ENCODE peak calls at places on chromosomes 5 and 9, in eight cellular contexts. H is colonic mucosa, J is body of pancreas, G is adrenal gland, Q is hepatocyte, M is A549, X is prostate gland, W is iPS DF 6.9. B is an unnamed sample.
A peak's percentile ranks its signal among the peaks of the same experiment; 100 is the strongest.

GRCh38 chr5:104793031-104793430 is 1230.4 kb upstream of the NUDT12 start:
- DNase-seq in H (no peak), X (no peak), W (no peak), G (no peak), J (no peak), M (no peak), Q (no peak), B (no peak)

GRCh38 chr9:114382951-114383865 is 4.6 kb downstream of the AKNA start:
- DNase-seq in H (no peak), G (no peak), M (no peak), X (no peak), Q (no peak), J (no peak), W (no peak), B (no peak)

GRCh38 chr5:142115937-142116614 is 7.5 kb downstream of the NDFIP1 start:
- DNase-seq in W (no peak), G (no peak), Q (no peak), H (no peak), M (no peak), J (no peak), X (no peak), B (no peak)

GRCh38 chr9:21817176-21817575 is 14.7 kb downstream of the MTAP start:
- DNase-seq in H (no peak), G (peak; percentile 30), W (no peak), J (peak; percentile 31), X (no peak), M (no peak), Q (no peak), B (no peak)

GRCh38 chr9:114339130-114339908 is 9.7 kb downstream of the ORM2 start:
- DNase-seq in G (peak; percentile 76), M (peak; percentile 44), W (no peak), J (peak; percentile 44), Q (peak; percentile 60), X (no peak), H (peak; percentile 44), B (no peak)

GRCh38 chr9:137423810-137424291 is 658 bp downstream of the NOXA1 start:
- DNase-seq in W (no peak), H (peak; percentile 62), J (peak; percentile 64), Q (peak; percentile 80), G (peak; percentile 69), M (no peak), X (no peak), B (no peak)

GRCh38 chr9:126502417-126503332 is 111.1 kb upstream of the LMX1B start:
- DNase-seq in J (no peak), M (no peak), G (no peak), H (no peak), Q (no peak), X (no peak), W (no peak), B (no peak)

GRCh38 chr9:21558627-21559401 is 76.7 kb upstream of the IFNE start:
- DNase-seq in M (peak; percentile 79), W (no peak), H (no peak), X (no peak), Q (no peak), J (no peak), G (no peak), B (no peak)

GRCh38 chr9:73219985-73220626 is 68.4 kb downstream of the ANXA1 start:
- DNase-seq in H (no peak), M (peak; percentile 36), X (no peak), G (no peak), W (no peak), Q (peak; percentile 13), J (peak; percentile 49), B (no peak)

GRCh38 chr9:14079440-14079839 is 234.5 kb downstream of the NFIB start:
- DNase-seq in X (no peak), M (no peak), H (no peak), J (no peak), W (no peak), Q (no peak), G (no peak), B (no peak)

GRCh38 chr9:79581794-79582193 is 10.0 kb downstream of the TLE4 start:
- DNase-seq in X (no peak), W (no peak), Q (peak; percentile 68), J (no peak), M (peak; percentile 11), H (no peak), G (no peak), B (peak; percentile 76)

DNA sequence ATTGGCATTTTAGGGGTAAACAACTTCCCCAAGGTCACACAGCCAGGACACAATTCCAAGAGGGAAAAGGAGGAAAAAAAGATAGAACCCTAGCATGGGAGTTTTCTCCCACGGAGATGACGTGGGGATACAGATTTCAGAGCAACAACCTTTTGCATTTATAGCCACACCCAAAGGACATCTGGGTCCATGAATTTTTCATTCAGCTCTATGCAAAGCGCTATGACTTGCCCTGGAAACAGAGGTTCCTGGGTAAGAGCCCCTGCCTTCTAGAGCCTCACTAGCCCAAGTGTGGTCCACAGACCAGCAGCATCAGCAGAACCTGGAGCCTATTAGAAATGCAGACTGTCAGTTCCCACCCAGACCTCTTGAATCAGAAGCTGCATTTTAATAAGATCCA is 17.5 kb upstream of the ADAM19 start:
- DNase-seq in Q (no peak), X (no peak), M (no peak), G (no peak), H (no peak), W (no peak), J (no peak), B (no peak)
- H3K4me3 ChIP-seq in Q (no peak overlapping the region), X (no peak overlapping the region), M (no peak overlapping the region), G (no peak overlapping the region), H (no peak overlapping the region), W (no peak overlapping the region), J (no peak overlapping the region), B (no peak overlapping the region)

GRCh38 chr5:4020386-4020785 is 424.8 kb downstream of the IRX1 start:
- DNase-seq in W (no peak), G (no peak), Q (no peak), M (no peak), H (no peak), J (no peak), X (no peak), B (no peak)

GRCh38 chr5:4023701-4024100 is 428.1 kb downstream of the IRX1 start:
- DNase-seq in W (no peak), G (no peak), M (no peak), J (no peak), Q (no peak), H (no peak), X (no peak), B (no peak)

GRCh38 chr5:4022991-4023390 is 427.4 kb downstream of the IRX1 start:
- DNase-seq in Q (no peak), H (no peak), G (no peak), J (peak; percentile 5), M (no peak), X (no peak), W (no peak), B (no peak)

GRCh38 chr5:4019841-4020240 is 424.2 kb downstream of the IRX1 start:
- DNase-seq in M (no peak), W (no peak), X (no peak), G (no peak), Q (no peak), J (no peak), H (no peak), B (no peak)

DNA sequence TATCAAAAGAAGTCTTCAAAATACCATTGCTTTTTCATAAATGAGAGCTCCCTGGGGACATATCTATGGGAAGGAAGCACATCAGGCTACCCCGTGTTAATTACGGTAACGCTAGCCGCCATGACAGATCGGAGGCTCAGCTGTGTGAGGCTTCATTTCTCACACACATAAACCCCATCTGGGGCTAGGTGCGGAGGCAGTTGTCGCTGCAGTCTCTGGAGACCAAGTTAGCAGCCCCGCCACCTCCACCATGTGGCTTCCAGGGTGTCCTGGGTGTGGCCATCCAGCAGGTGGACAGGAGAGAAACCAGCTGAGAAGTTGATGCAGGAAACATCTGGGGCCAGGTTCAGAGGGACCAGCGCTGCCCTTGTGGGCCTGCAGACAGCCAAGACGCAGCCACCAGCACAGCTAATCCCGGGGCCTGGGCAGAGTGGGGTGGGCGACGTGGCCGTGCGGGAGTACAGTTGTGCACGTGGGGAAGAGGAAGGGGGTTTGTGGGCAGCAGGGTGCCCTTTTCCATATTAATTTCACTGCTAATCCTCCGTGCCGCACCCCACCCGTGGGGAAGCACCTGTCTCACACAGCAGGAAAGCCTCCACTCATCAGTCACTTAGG is 426.5 kb downstream of the IRX1 start:
- DNase-seq in W (no peak), G (no peak), Q (no peak), J (no peak), H (no peak), X (no peak), M (no peak), B (no peak)
- H3K27ac ChIP-seq in W (no peak overlapping the region), G (no peak overlapping the region), Q (no peak overlapping the region), J (no peak overlapping the region), H (no peak overlapping the region), X (no peak overlapping the region), M (no peak overlapping the region), B (no peak overlapping the region)

DNA sequence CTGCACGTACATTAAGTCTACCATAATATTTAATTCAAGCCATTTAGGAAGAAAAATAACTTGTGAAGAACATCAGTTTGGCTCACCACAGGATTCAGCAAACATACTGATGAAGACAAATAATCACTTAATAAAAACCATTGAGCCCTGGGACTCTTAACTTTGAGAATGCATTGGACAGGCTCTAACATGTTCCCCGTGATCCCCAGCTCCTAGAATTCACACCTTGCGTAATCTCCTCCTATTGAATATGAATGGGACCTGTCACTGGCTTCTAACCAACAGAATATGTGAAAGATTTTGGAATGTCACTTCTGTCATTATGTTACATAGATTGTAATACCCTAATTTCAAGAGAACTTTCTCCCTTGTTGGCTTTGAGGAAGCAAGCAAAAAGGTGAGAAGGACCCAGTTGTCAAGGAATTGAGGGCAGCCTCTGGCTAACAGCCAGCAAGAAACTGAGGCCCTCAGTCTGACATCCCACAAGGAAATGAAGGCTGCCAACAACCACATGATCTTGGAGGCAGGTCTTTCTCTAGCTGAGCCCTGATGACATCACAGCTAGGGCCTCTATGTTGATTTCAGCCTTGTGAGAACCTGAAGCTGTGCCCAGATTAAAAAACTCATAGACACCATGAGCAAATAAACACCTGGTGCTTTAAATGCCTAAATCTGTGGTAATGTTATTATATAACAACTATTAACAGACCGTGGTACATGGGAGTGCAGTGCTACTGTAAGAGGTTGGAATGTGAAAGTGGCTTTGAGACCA is 433.2 kb downstream of the SEMA5A start:
- DNase-seq in J (no peak), M (no peak), H (no peak), X (no peak), G (no peak), W (no peak), Q (no peak), B (no peak)
- H3K9me3 ChIP-seq in J (no peaks in the 10 kb centered on the region), M (no peaks in the 10 kb centered on the region), H (no peaks in the 10 kb centered on the region), X (no peaks in the 10 kb centered on the region), G (no peaks in the 10 kb centered on the region), W (no peaks in the 10 kb centered on the region), Q (no peaks in the 10 kb centered on the region), B (no peaks in the 10 kb centered on the region)

GRCh38 chr9:127767405-127767804 is 11.1 kb downstream of the SH2D3C start:
- DNase-seq in Q (no peak), G (no peak), H (no peak), W (no peak), M (no peak), X (no peak), J (no peak), B (no peak)

GRCh38 chr9:127768666-127769065 is 9.8 kb downstream of the SH2D3C start:
- DNase-seq in X (no peak), G (no peak), W (no peak), H (no peak), Q (no peak), J (no peak), M (no peak), B (no peak)

GRCh38 chr9:127767909-127768331 is 10.5 kb downstream of the SH2D3C start:
- DNase-seq in G (no peak), W (no peak), Q (peak; percentile 44), X (no peak), M (no peak), H (no peak), J (no peak), B (no peak)

GRCh38 chr9:127769985-127770904 is 8.2 kb downstream of the SH2D3C start:
- DNase-seq in H (no peak), Q (no peak), J (no peak), G (no peak), X (no peak), M (no peak), W (no peak), B (no peak)

GRCh38 chr9:127769101-127769500 is 9.4 kb downstream of the SH2D3C start:
- DNase-seq in G (no peak), Q (no peak), H (no peak), X (no peak), J (no peak), M (no peak), W (no peak), B (no peak)
- H3K4me3 ChIP-seq in G (no peak overlapping the region), Q (no peak overlapping the region), H (no peak overlapping the region), X (no peak overlapping the region), J (no peak overlapping the region), M (no peak overlapping the region), W (no peak overlapping the region), B (no peak overlapping the region)